ENCODE peak calls at places on chromosomes 13 and 19, in four cellular contexts. N, B, X and G are unnamed samples.

GRCh38 chr19:1923319-1923718 is 17.7 kb upstream of the CSNK1G2 start:
- DNase-seq in X (no peak), B (peak), N (no peak), G (peak)

GRCh38 chr13:59318320-59318930 is 845.3 kb downstream of the DIAPH3 start:
- DNase-seq in N (peak), B (peak), X (peak), G (peak)

GRCh38 chr13:44667950-44668349 is 91.8 kb upstream of the TSC22D1 start:
- DNase-seq in B (no peak), N (peak), X (no peak), G (no peak)

GRCh38 chr19:21117041-21117907 is 24.6 kb upstream of the ZNF431 start:
- DNase-seq in X (peak), N (peak), B (no peak), G (no peak)

GRCh38 chr19:1807695-1808394 is 4.2 kb downstream of the ATP8B3 start:
- DNase-seq in N (no peak), B (no peak), X (no peak), G (no peak)

GRCh38 chr19:11247391-11247790 is 8.0 kb downstream of the ANGPTL8 start:
- DNase-seq in N (no peak), X (no peak), B (no peak), G (no peak)

GRCh38 chr13:30256713-30257432 is 50.5 kb downstream of the KATNAL1 start:
- DNase-seq in N (no peak), X (peak), B (no peak), G (no peak)

GRCh38 chr13:51995677-51996551 is 15.3 kb downstream of the ATP7B start:
- DNase-seq in X (peak), B (no peak), N (no peak), G (no peak)

GRCh38 chr13:37109080-37109678 is 3.7 kb upstream of the CSNK1A1L start:
- DNase-seq in X (peak), B (no peak), N (peak), G (no peak)

GRCh38 chr19:38213911-38214625 is 10.0 kb downstream of the DPF1 start:
- DNase-seq in B (peak), X (peak), N (peak), G (peak)

GRCh38 chr19:2221918-2222317 is 14.2 kb downstream of the PLEKHJ1 start:
- DNase-seq in N (no peak), B (no peak), X (no peak), G (no peak)

GRCh38 chr13:43333176-43333575 is 309.8 kb downstream of the DNAJC15 start:
- DNase-seq in X (no peak), B (no peak), N (no peak), G (no peak)

GRCh38 chr19:45187421-45188100 is 9.0 kb downstream of the BLOC1S3 start:
- DNase-seq in X (peak), B (peak), N (no peak), G (peak)

GRCh38 chr13:34310539-34310938 is 492.6 kb downstream of the RFC3 start:
- DNase-seq in N (no peak), X (no peak), B (no peak), G (no peak)

GRCh38 chr13:112506046-112506445 is 81.9 kb downstream of the TUBGCP3 start:
- DNase-seq in X (no peak), B (no peak), N (no peak), G (no peak)

GRCh38 chr13:72726721-72727416 is 560 bp downstream of the MZT1 start:
- DNase-seq in X (peak), B (peak), N (no peak), G (peak)

GRCh38 chr13:66859934-66860867 is 369.9 kb downstream of the PCDH9 start:
- DNase-seq in X (peak), B (no peak), N (peak), G (no peak)

GRCh38 chr13:75685239-75685697 is 49.1 kb downstream of the LMO7 start:
- DNase-seq in N (peak), X (peak), B (no peak), G (no peak)

GRCh38 chr13:71613347-71613746 is 253.7 kb downstream of the DACH1 start:
- DNase-seq in B (no peak), N (no peak), X (no peak), G (no peak)

GRCh38 chr13:85816413-85816812 is 17.2 kb upstream of the SLITRK6 start:
- DNase-seq in N (no peak), B (no peak), X (no peak), G (no peak)

GRCh38 chr13:40130871-40131636 is 475.6 kb downstream of the COG6 start:
- DNase-seq in B (no peak), X (no peak), N (no peak), G (no peak)

GRCh38 chr13:112885782-112886268 is 83.2 kb upstream of the MCF2L start:
- DNase-seq in N (peak), X (peak), B (no peak), G (no peak)

GRCh38 chr13:63208811-63209210 is 1793.2 kb upstream of the PCDH20 start:
- DNase-seq in B (no peak), X (no peak), N (peak), G (no peak)

GRCh38 chr13:65339236-65339635 is 1890.9 kb downstream of the PCDH9 start:
- DNase-seq in B (no peak), N (peak), X (no peak), G (no peak)

GRCh38 chr19:47448360-47448727 is 23.3 kb downstream of the SLC8A2 start:
- DNase-seq in X (no peak), N (no peak), B (no peak), G (no peak)

GRCh38 chr19:12646551-12646950 is 20.0 kb downstream of the MAN2B1 start:
- DNase-seq in B (no peak), X (no peak), N (no peak), G (no peak)

GRCh38 chr13:91544723-91545122 is 146.3 kb downstream of the GPC5 start:
- DNase-seq in B (no peak), X (peak), N (no peak), G (no peak)

GRCh38 chr13:48319458-48320395 is 16.2 kb downstream of the RB1 start:
- DNase-seq in B (peak), X (no peak), N (no peak), G (no peak)

GRCh38 chr19:33818426-33818825 is 21.8 kb downstream of the KCTD15 start:
- DNase-seq in N (no peak), X (no peak), B (no peak), G (no peak)

GRCh38 chr19:44576843-44577565 is 36.4 kb upstream of the IGSF23 start:
- DNase-seq in B (no peak), X (peak), N (peak), G (peak)

GRCh38 chr13:107203146-107203847 is 635.4 kb upstream of the ARGLU1 start:
- DNase-seq in X (peak), B (no peak), N (no peak), G (no peak)

GRCh38 chr13:41159174-41159573 is 26.6 kb upstream of the KBTBD6 start:
- DNase-seq in N (no peak), X (no peak), B (no peak), G (no peak)

GRCh38 chr13:95492044-95492801 is 60.3 kb upstream of the CLDN10 start:
- DNase-seq in X (peak), N (no peak), B (no peak), G (no peak)